ENCODE peak calls at places on chromosome 19, in eight cellular contexts. A is psoas muscle; N is left cardiac atrium; W is fibroblast of villous mesenchyme; C is neuronal stem cell; R is stimulated activated naive CD8-positive, alpha-beta T cell treated with anti-CD3 and anti-CD28 coated beads, Interleukin-15, amount 100 ng/mL, for 72 hours; P is activated naive CD4-positive, alpha-beta T cell treated with anti-CD3 and anti-CD28 coated beads, Interleukin-2, amount 50 U/mL, for 72 hours; D is Daoy. F is an unnamed sample.
A peak's percentile ranks its signal among the peaks of the same experiment; 100 is the strongest.

GRCh38 chr19:42098781-42099180 is 22.8 kb downstream of the ZNF574 start:
- DNase-seq in P (no peak), N (no peak), D (no peak), A (no peak), C (no peak), R (no peak), W (no peak), F (no peak)

GRCh38 chr19:11698231-11698630 is 40.5 kb downstream of the ZNF823 start:
- DNase-seq in N (no peak), A (no peak), D (no peak), C (no peak), W (no peak), P (no peak), R (no peak), F (no peak)

GRCh38 chr19:43305642-43306041 is 36.3 kb upstream of the PSG9 start:
- DNase-seq in W (no peak), C (no peak), N (no peak), R (no peak), D (no peak), P (no peak), A (no peak), F (no peak)

GRCh38 chr19:15466851-15467733 is 2.7 kb upstream of the RASAL3 start:
- DNase-seq in A (no peak), P (peak; percentile 67), D (peak; percentile 62), R (peak; percentile 43), C (no peak), W (peak; percentile 66), N (no peak), F (peak; percentile 87)

GRCh38 chr19:17762505-17763229 is 11.4 kb downstream of the FCHO1 start:
- DNase-seq in N (no peak), W (peak; percentile 56), D (peak; percentile 73), C (peak; percentile 84), P (no peak), A (no peak), R (no peak), F (peak; percentile 64)

GRCh38 chr19:32303193-32303592 is 42.2 kb upstream of the ZNF507 start:
- DNase-seq in P (no peak), N (no peak), C (no peak), W (no peak), A (no peak), D (no peak), R (no peak), F (no peak)

GRCh38 chr19:35260694-35261304 is 8.0 kb upstream of the USF2 start:
- DNase-seq in R (no peak), D (no peak), W (no peak), N (no peak), P (peak; percentile 40), A (no peak), C (no peak), F (no peak)

GRCh38 chr19:46080561-46080960 is 39.8 kb upstream of the IGFL4 start:
- DNase-seq in A (no peak), R (no peak), C (no peak), N (peak; percentile 22), P (no peak), D (peak; percentile 95), W (peak; percentile 71), F (peak; percentile 91)

GRCh38 chr19:56404705-56405056 is 549 bp downstream of the ZNF583 start:
- DNase-seq in A (no peak), N (no peak), R (no peak), C (no peak), P (no peak), W (no peak), D (no peak), F (peak; percentile 3)

GRCh38 chr19:29530549-29531457 is 5.0 kb downstream of the VSTM2B start:
- DNase-seq in D (no peak), N (no peak), A (no peak), C (no peak), P (peak; percentile 38), W (no peak), R (no peak), F (no peak)

GRCh38 chr19:10748924-10749434 is 31.1 kb downstream of the DNM2 start:
- DNase-seq in C (no peak), P (no peak), A (no peak), D (peak; percentile 82), N (peak; percentile 76), R (no peak), W (peak; percentile 68), F (peak; percentile 35)

GRCh38 chr19:17854061-17854460 is 5.6 kb upstream of the RPL18A start:
- DNase-seq in P (no peak), A (no peak), R (no peak), C (no peak), W (no peak), D (no peak), N (no peak), F (no peak)

GRCh38 chr19:42312370-42312769 is 739 bp upstream of the TMEM145 start:
- DNase-seq in R (no peak), W (no peak), A (no peak), C (no peak), P (no peak), D (no peak), N (no peak), F (no peak)

GRCh38 chr19:15123900-15124299 is 16.7 kb downstream of the SYDE1 start:
- DNase-seq in A (peak; percentile 73), D (no peak), C (no peak), R (no peak), N (peak; percentile 76), P (no peak), W (no peak), F (no peak)

GRCh38 chr19:43464089-43464775 is 1.2 kb downstream of the LYPD3 start:
- DNase-seq in D (no peak), W (no peak), N (peak; percentile 86), A (peak; percentile 81), P (no peak), C (no peak), R (no peak), F (no peak)

GRCh38 chr19:50461066-50461875 is 15.0 kb upstream of the EMC10 start:
- DNase-seq in W (peak; percentile 60), P (no peak), N (peak; percentile 57), R (peak; percentile 65), C (peak; percentile 71), A (peak; percentile 68), D (peak; percentile 80), F (peak; percentile 69)

GRCh38 chr19:43784251-43784980 is 3.6 kb upstream of the KCNN4 start:
- DNase-seq in A (no peak), D (peak; percentile 94), N (peak; percentile 76), W (peak; percentile 70), C (no peak), P (peak; percentile 82), R (peak; percentile 41), F (peak; percentile 91)

GRCh38 chr19:42113641-42114348 is 18.5 kb downstream of the POU2F2 start:
- DNase-seq in A (peak; percentile 67), R (no peak), N (no peak), W (peak; percentile 90), D (peak; percentile 98), P (no peak), C (no peak), F (peak; percentile 100)

GRCh38 chr19:1962674-1963073 is 21.7 kb downstream of the CSNK1G2 start:
- DNase-seq in D (no peak), W (no peak), C (no peak), A (no peak), N (no peak), P (no peak), R (no peak), F (no peak)

GRCh38 chr19:50908311-50908710 is 2.9 kb downstream of the KLK4 start:
- DNase-seq in W (no peak), C (no peak), R (no peak), D (no peak), A (no peak), P (no peak), N (no peak), F (no peak)

GRCh38 chr19:48638831-48639381 is 1.7 kb upstream of the DBP start:
- DNase-seq in C (no peak), R (no peak), A (peak; percentile 58), P (no peak), N (no peak), D (no peak), W (no peak), F (no peak)

GRCh38 chr19:18594824-18595373 is 6.3 kb downstream of the REX1BD start:
- DNase-seq in N (no peak), W (no peak), A (peak; percentile 73), C (no peak), R (no peak), P (no peak), D (no peak), F (no peak)

F was measured in HT1080.